ENCODE peak calls at places on chromosome 1, in eight cellular contexts. L is MM.1S, E is epithelial cell of esophagus, H is adrenal gland, Z is left lung, Q is B cell, Y is heart right ventricle, X is nephron progenitor cell. R is an unnamed sample.

GRCh38 chr1:153659175-153659534 is 652 bp downstream of the SNAPIN start:
- DNase-seq in L (no peak), H (no peak), Q (no peak), X (no peak), E (no peak), Z (no peak), Y (no peak), R (no peak)

GRCh38 chr1:82466894-82467293 is 666.2 kb downstream of the ADGRL2 start:
- DNase-seq in H (no peak), Y (no peak), Q (no peak), X (no peak), L (no peak), Z (no peak), E (no peak), R (no peak)

GRCh38 chr1:171948491-171948890 is 107.2 kb downstream of the DNM3 start:
- DNase-seq in Q (no peak), Z (no peak), L (no peak), X (no peak), E (peak; percentile 29), H (no peak), Y (no peak), R (no peak)

GRCh38 chr1:1309525-1310385 is 1.4 kb downstream of the PUSL1 start:
- DNase-seq in Y (no peak), X (no peak), Q (no peak), H (no peak), Z (no peak), L (no peak), E (no peak), R (no peak)

GRCh38 chr1:24910751-24911650 is 19.1 kb downstream of the RUNX3 start:
- DNase-seq in Z (peak; percentile 72), Y (no peak), L (no peak), X (peak; percentile 4), Q (no peak), H (no peak), E (no peak), R (no peak)

GRCh38 chr1:11486610-11487009 is 7.7 kb downstream of the DISP3 start:
- DNase-seq in Z (no peak), L (no peak), H (no peak), X (no peak), E (no peak), Y (no peak), Q (no peak), R (no peak)

GRCh38 chr1:245235156-245235555 is 80.4 kb downstream of the KIF26B start:
- DNase-seq in L (no peak), Z (no peak), E (no peak), X (no peak), Y (no peak), Q (no peak), H (no peak), R (no peak)

GRCh38 chr1:48246727-48247126 is 24.2 kb downstream of the SLC5A9 start:
- DNase-seq in Q (no peak), X (no peak), E (peak; percentile 52), Z (peak; percentile 82), L (no peak), H (peak; percentile 62), Y (peak; percentile 21), R (no peak)

GRCh38 chr1:45335732-45336365 is 4.1 kb upstream of the TOE1 start:
- DNase-seq in Z (no peak), L (no peak), E (peak; percentile 45), X (no peak), Y (no peak), Q (no peak), H (no peak), R (no peak)

GRCh38 chr1:45331436-45332345 is 5.0 kb downstream of the HPDL start:
- DNase-seq in H (no peak), Z (no peak), E (no peak), Q (no peak), L (no peak), Y (no peak), X (no peak), R (no peak)

GRCh38 chr1:45332346-45332720 is 5.6 kb downstream of the HPDL start:
- DNase-seq in Z (no peak), L (no peak), E (no peak), Q (no peak), X (no peak), Y (no peak), H (no peak), R (peak; percentile 2)

GRCh38 chr1:45337630-45338320 is 2.2 kb upstream of the TOE1 start:
- DNase-seq in Y (no peak), L (no peak), X (no peak), E (no peak), H (no peak), Z (no peak), Q (no peak), R (no peak)

DNA sequence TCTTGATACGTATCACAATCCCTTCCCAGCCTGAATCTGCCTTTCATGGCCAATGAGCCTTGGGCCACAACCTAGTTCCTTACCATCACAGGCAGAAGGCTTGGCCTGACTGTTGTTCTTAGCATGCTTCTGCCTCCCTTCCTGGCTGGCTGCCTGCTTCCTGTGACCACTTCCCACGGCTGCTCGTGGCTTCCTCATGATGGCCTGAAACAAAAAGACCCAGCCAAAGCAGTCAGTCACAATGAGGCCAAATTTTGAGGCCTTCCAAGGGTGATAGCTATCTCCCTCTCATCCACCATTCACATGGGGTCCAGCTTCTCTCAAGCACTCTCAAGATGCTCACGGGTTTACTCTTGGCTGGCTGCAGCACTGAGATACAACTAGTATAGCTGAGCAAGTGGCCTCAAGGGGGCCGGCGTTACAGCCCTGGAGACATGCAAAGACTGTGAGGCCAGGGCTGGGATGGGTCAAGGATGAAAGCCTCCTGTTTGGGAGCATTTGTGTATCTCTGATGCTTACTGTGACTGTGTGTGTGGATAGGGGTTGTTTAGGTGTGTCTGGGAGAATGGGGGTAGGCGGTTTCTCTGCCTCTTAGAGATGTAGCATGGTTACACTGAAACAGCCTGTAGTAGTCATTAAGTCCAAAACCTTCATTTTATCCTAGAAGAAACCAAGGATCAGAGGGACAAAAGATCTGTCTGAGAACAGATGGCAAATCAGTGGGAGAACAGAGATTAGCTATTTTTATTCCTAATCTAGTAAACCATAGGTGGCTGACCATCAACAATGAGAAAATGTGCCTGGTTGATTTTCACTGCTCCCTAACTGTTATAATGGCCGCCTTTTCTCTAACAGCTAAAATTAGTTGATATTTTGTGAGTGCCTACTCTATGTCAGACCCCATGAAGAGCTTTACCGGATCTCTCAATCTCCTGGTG is 5.4 kb upstream of the TOE1 start:
- DNase-seq in Z (no peak), H (peak; percentile 31), X (no peak), L (no peak), Q (no peak), E (no peak), Y (peak; percentile 51), R (no peak)
- TF ChIP-seq CTCF in Z (no peak), H (no peak), X (no peak), L (no peak), Q (no peak), E (no peak), Y (no peak), R (no peak)

DNA sequence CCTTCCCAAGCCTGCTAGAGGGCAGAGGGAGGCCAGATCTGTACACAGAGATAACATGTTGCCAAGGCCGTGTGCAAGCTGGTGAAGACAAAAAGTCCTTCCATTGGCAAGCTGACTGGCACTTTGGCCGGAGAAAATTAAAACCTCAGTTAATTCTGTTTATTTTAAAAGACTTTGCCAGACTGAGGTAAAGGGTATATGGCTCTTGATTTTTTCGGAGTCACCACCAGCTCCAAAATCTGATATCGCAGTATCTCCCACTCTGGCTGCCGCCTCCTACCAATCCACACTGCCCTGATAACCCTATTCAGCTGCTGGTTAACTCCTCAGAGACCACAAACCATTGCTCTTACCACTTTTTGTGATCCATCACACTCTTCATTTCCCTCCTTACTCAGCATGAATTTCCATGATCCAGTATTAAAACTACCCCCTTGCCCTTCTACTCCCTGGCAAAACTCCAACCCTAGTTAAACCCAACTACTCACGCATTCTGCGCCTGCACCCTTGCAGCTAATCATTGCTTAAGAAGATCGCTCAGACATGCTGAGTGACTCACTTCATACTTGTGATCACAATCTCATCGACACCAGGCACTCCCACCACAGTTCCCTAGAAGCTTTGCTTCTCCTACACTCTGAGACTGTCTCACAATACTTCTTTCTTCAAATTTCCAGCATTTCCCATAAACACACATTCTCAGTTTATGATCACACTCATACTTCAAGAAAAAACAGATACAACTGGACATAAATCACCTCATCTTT is 5.8 kb upstream of the PPP1R15B start:
- DNase-seq in E (peak; percentile 97), Q (no peak), Y (peak; percentile 62), H (peak; percentile 95), Z (no peak), L (no peak), X (no peak), R (no peak)
- TF ChIP-seq CTCF in E (no peak), Q (no peak), Y (no peak), H (no peak), Z (no peak), L (no peak), X (no peak), R (no peak)

GRCh38 chr1:226108935-226109828 is 46.7 kb downstream of the H3-3A start:
- DNase-seq in Z (no peak), Y (peak; percentile 60), L (no peak), X (no peak), H (no peak), E (no peak), Q (no peak), R (no peak)

GRCh38 chr1:226110249-226111108 is 48.0 kb downstream of the H3-3A start:
- DNase-seq in X (peak; percentile 79), Z (peak; percentile 92), Y (peak; percentile 86), H (peak; percentile 84), E (peak; percentile 37), Q (peak; percentile 94), L (peak; percentile 85), R (peak; percentile 97)

GRCh38 chr1:226111109-226111864 is 48.8 kb downstream of the H3-3A start:
- DNase-seq in L (peak; percentile 86), Q (no peak), X (no peak), Z (no peak), Y (peak; percentile 35), H (no peak), E (no peak), R (no peak)

GRCh38 chr1:226107471-226108460 is 45.2 kb downstream of the H3-3A start:
- DNase-seq in Z (no peak), Q (no peak), E (peak; percentile 70), Y (no peak), X (no peak), L (no peak), H (no peak), R (peak; percentile 69)

GRCh38 chr1:226109829-226110248 is 47.3 kb downstream of the H3-3A start:
- DNase-seq in L (peak; percentile 96), Q (peak; percentile 93), H (peak; percentile 87), Y (peak; percentile 92), Z (peak; percentile 94), X (peak; percentile 88), E (peak; percentile 86), R (peak; percentile 97)
- TF ChIP-seq CTCF in L (peak; percentile 31), Q (no peak), H (peak; percentile 22), Y (peak; percentile 47), Z (no peak), X (no peak), E (no peak), R (peak; percentile 7)

DNA sequence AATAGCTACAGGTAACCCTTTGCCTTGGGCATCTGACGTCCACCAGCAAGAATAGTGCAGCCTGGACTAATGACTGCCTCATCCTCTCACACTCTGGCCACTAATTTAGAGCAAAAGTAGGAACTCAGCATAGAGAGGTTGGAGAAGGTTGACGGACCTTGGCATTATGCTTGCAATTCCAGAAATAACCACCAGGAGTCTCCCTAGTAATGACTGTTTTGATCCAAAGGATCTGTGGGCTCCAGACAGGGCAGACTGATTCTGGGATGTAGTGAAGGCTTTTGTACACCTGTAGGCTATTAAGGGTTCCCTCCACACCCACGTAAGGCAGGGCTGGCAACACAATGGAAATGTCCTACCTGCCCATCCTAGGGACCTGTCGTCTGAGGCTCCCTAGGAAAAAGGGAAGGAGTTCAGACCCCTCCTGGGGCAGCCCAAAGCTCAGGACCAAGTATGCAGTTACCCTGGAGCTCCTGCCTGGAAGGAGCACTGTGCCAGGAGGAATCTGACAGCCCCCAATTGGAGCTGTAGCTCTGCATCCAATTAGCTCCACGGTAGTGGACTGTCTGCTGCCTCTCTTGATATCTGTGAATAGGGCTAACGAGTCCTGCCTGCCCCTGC is 91.0 kb upstream of the TMEM51 start:
- DNase-seq in H (no peak), Y (no peak), Q (no peak), E (no peak), L (peak; percentile 20), Z (no peak), X (no peak), R (no peak)
- TF ChIP-seq CTCF in H (no peak), Y (peak; percentile 12), Q (peak; percentile 39), E (peak; percentile 50), L (peak; percentile 78), Z (peak; percentile 36), X (peak; percentile 51), R (peak; percentile 35)

R was measured in GM13977.